ENCODE peak calls at places on chromosome X, in ten cellular contexts. Z is aorta; I is naive thymus-derived CD4-positive, alpha-beta T cell; K is adrenal gland; M is lung; O is mammary epithelial cell; B is Peyer's patch; Q is upper lobe of right lung; L is hepatocyte; A is endodermal cell. T is an unnamed sample.
A peak's percentile ranks its signal among the peaks of the same experiment; 100 is the strongest.

GRCh38 chrX:122196338-122196737 is 987.7 kb upstream of the GRIA3 start:
- DNase-seq in Z (no peak), I (no peak), K (no peak), M (no peak), O (no peak), B (no peak), Q (no peak), L (no peak), A (peak; percentile 57), T (no peak)

GRCh38 chrX:30027636-30028035 is 187.7 kb upstream of the MAGEB2 start:
- DNase-seq in Z (no peak), I (no peak), K (no peak), M (no peak), O (no peak), B (no peak), Q (no peak), L (no peak), A (no peak), T (no peak)

GRCh38 chrX:110086916-110087484 is 84.1 kb downstream of the TMEM164 start:
- DNase-seq in Z (no peak), I (no peak), K (no peak), M (no peak), O (peak; percentile 88), B (no peak), Q (no peak), L (peak; percentile 64), A (no peak), T (no peak)

GRCh38 chrX:147735364-147735763 is 176.4 kb upstream of the FMR1 start:
- DNase-seq in Z (no peak), I (no peak), K (no peak), M (no peak), O (no peak), B (no peak), Q (no peak), L (peak; percentile 13), A (no peak), T (no peak)

GRCh38 chrX:112731793-112732192 is 52.1 kb upstream of the LHFPL1 start:
- DNase-seq in Z (no peak), I (no peak), K (no peak), M (no peak), O (no peak), B (no peak), Q (no peak), L (peak; percentile 15), A (no peak), T (no peak)

GRCh38 chrX:37485429-37485828 is 86.0 kb upstream of the LANCL3 start:
- DNase-seq in Z (no peak), I (no peak), K (peak; percentile 55), M (no peak), O (no peak), B (no peak), Q (no peak), L (no peak), A (no peak), T (no peak)

GRCh38 chrX:39936886-39937770 is 160.6 kb downstream of the BCOR start:
- DNase-seq in Z (peak; percentile 26), I (peak; percentile 14), K (no peak), M (no peak), O (no peak), B (no peak), Q (no peak), L (no peak), A (no peak), T (no peak)

GRCh38 chrX:121013897-121014455 is 28.4 kb upstream of the CT47A1 start:
- DNase-seq in Z (no peak), I (no peak), K (no peak), M (no peak), O (no peak), B (no peak), Q (no peak), L (no peak), A (no peak), T (peak; percentile 33)

GRCh38 chrX:65687367-65687766 is 19.9 kb downstream of the MSN start:
- DNase-seq in Z (no peak), I (no peak), K (no peak), M (no peak), O (no peak), B (no peak), Q (no peak), L (no peak), A (no peak), T (no peak)

GRCh38 chrX:65689377-65689776 is 21.9 kb downstream of the MSN start:
- DNase-seq in Z (no peak), I (no peak), K (no peak), M (no peak), O (peak; percentile 49), B (no peak), Q (no peak), L (no peak), A (no peak), T (no peak)

GRCh38 chrX:65688403-65688881 is 21.0 kb downstream of the MSN start:
- DNase-seq in Z (no peak), I (no peak), K (no peak), M (no peak), O (peak; percentile 61), B (peak; percentile 34), Q (no peak), L (no peak), A (no peak), T (no peak)

GRCh38 chrX:65686246-65686645 is 18.8 kb downstream of the MSN start:
- DNase-seq in Z (no peak), I (no peak), K (no peak), M (no peak), O (no peak), B (no peak), Q (no peak), L (no peak), A (no peak), T (no peak)

DNA sequence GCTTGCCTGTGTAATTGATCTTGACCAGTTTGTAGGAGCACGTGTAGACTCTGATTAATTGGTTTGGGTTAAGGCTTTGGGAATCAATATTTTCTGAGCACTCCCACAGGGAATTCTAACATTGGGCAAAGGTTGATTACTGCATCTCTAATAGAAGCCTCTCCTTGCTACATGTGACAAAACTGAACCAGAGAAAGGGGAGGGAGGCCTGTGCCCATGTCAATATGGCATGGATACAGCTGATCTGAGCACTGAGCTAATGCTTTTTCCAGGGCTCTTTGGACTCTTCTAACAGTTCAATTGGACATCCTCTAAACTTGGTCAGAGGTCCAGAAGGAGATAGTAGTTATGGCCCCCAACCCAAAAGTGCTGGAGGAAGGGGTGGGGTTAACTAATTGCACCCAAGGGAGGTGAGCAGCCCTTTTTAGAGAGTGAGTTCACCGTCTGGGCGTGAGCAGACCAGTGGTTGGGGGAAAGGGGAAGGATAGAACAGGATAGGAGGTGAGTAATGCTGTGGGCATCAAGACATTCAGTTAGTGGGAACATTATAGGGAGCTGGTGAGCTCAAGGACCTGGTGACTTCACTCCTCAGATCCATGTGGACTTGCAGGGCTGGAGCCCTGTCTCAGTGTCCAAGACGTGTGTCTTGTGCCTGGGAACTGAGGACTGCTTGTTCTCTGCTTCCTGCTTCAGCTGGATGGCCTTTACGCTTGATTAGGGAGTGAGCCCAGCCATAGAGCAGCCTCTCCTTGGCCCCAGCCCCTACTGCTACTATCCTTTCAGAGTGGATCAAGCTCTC is 22.8 kb downstream of the MSN start:
- DNase-seq in Z (peak; percentile 54), I (no peak), K (no peak), M (no peak), O (peak; percentile 74), B (no peak), Q (no peak), L (no peak), A (no peak), T (no peak)
- H3K4me3 ChIP-seq in Z (no peak overlapping the region), I (peak overlapping the region; percentile 20), K (no peak overlapping the region), M (no peak overlapping the region), O (no peak overlapping the region), B (no peak overlapping the region), Q (no peak overlapping the region), L (no peak overlapping the region), A (no peak overlapping the region), T (no peak overlapping the region)

DNA sequence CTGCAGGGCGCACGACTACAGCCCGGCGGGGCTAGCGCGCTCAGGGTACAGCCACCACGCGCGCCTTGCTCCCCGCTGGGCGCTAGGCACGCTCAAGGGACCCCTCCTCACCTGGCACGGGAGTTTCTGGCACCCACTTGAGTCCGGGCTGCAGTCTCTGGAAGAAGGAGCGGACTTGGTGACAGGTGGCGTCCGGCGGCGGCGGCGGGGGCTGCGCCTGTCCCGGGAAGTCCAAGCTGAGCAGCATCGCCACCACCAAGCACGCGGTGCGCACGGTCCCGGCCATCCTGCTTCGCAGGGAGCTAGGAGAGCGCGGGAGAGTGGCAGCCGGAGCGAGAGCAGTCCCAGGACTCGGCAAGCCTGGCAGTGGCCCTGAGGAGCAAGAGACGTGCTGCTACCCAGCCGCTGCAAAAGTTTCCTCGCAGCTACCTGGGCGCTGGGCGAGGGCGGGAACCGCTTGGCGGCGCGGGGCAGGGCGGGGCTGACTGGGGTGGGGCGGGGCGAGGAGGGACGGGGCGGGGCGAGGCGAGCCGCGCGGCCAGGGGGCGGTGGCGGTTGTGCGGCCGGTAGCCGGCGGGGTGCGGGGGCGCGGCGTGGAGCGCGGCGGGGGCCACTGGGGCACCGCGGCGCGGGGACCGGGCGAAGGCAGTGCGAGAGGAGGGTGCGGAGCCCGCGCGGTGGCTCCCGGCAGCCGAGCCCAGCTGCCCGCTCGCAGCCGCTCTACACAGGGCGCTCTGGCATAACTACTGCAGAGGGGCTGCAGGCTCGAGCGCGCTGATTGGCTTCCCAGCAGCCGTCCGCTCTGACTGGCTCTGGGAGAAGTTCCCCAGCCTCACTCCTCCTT is at the start of gene GPC3:
- DNase-seq in Z (peak; percentile 49), I (peak; percentile 39), K (peak; percentile 52), M (no peak), O (peak; percentile 2), B (no peak), Q (peak; percentile 63), L (peak; percentile 71), A (peak; percentile 90), T (peak; percentile 74)
- H3K4me1 ChIP-seq in Z (no peaks in the 10 kb centered on the region), I (no peaks in the 10 kb centered on the region), K (no peaks in the 10 kb centered on the region), M (no peaks in the 10 kb centered on the region), O (peaks cover 3% of the 10 kb centered on the region), B (no peaks in the 10 kb centered on the region), Q (no peaks in the 10 kb centered on the region), L (peaks cover 4% of the 10 kb centered on the region), A (peaks cover 5% of the 10 kb centered on the region), T (peaks cover 16% of the 10 kb centered on the region)

GRCh38 chrX:13571136-13571535 is 1.7 kb downstream of the EGFL6 start:
- DNase-seq in Z (no peak), I (no peak), K (no peak), M (no peak), O (no peak), B (no peak), Q (no peak), L (no peak), A (no peak), T (no peak)

GRCh38 chrX:13570245-13570573 is 808 bp downstream of the EGFL6 start:
- DNase-seq in Z (no peak), I (no peak), K (no peak), M (no peak), O (no peak), B (no peak), Q (no peak), L (no peak), A (no peak), T (no peak)

GRCh38 chrX:13574600-13574999 is 5.2 kb downstream of the EGFL6 start:
- DNase-seq in Z (no peak), I (no peak), K (no peak), M (no peak), O (no peak), B (no peak), Q (no peak), L (no peak), A (no peak), T (no peak)

GRCh38 chrX:13569479-13570244 is at the start of gene EGFL6:
- DNase-seq in Z (no peak), I (no peak), K (no peak), M (no peak), O (no peak), B (no peak), Q (no peak), L (peak; percentile 13), A (peak; percentile 74), T (no peak)
- H3K4me3 ChIP-seq in Z (no peak within 1 kb of the TSS), I (no peak within 1 kb of the TSS), K (no peak within 1 kb of the TSS), M (peak within 1 kb of the TSS; percentile 1), O (no peak within 1 kb of the TSS), B (no peak within 1 kb of the TSS), Q (peak within 1 kb of the TSS; percentile 33), L (no peak within 1 kb of the TSS), A (peak within 1 kb of the TSS; percentile 49), T (no peak within 1 kb of the TSS)

DNA sequence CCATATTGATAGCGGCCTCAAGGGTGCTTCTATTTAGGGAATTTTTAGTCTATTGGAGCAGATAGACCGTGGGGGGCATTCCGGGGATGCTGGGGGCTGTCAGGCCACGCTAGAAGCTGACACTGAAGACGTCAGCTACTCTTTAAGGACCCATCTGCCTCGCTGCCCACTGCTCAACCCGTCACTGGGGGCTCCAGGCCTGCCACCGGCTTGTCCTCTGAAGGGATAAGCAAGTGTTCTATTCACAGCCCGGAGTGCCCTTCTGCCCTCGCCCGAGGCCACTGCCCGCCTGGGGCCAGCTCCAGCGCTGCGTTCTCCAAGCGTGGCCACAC is 674 bp upstream of the MSL3 start:
- DNase-seq in Z (no peak), I (no peak), K (no peak), M (no peak), O (no peak), B (no peak), Q (no peak), L (no peak), A (no peak), T (no peak)
- H3K4me1 ChIP-seq in Z (no peaks in the 10 kb centered on the region), I (no peaks in the 10 kb centered on the region), K (no peaks in the 10 kb centered on the region), M (no peaks in the 10 kb centered on the region), O (peaks cover 14% of the 10 kb centered on the region), B (no peaks in the 10 kb centered on the region), Q (no peaks in the 10 kb centered on the region), L (no peaks in the 10 kb centered on the region), A (no peaks in the 10 kb centered on the region), T (peaks cover 4% of the 10 kb centered on the region)

T was measured in Caco-2.